ENCODE peak calls at places on chromosomes 13 and 19, in five cellular contexts. S, O, U, L and C are unnamed samples.

GRCh38 chr13:20403826-20404225 is 121.8 kb downstream of the CRYL1 start:
- DNase-seq in S (peak; percentile 19), O (no peak), U (no peak), L (no peak), C (no peak)

GRCh38 chr19:45693168-45693788 is 812 bp downstream of the QPCTL start:
- DNase-seq in S (peak; percentile 84), O (peak; percentile 89), U (peak; percentile 63), L (no peak), C (peak; percentile 60)

GRCh38 chr13:113584870-113585671 is 518 bp downstream of the TFDP1 start:
- DNase-seq in S (peak; percentile 53), O (peak; percentile 29), U (no peak), L (no peak), C (no peak)

GRCh38 chr13:37701972-37702371 is 103.4 kb upstream of the POSTN start:
- DNase-seq in S (peak; percentile 8), O (peak; percentile 96), U (peak; percentile 98), L (peak; percentile 92), C (peak; percentile 92)

GRCh38 chr13:62583466-62583865 is 1167.8 kb upstream of the PCDH20 start:
- DNase-seq in S (peak; percentile 7), O (no peak), U (no peak), L (no peak), C (no peak)

GRCh38 chr19:3576696-3577443 is 4.1 kb downstream of the HMG20B start:
- DNase-seq in S (peak; percentile 88), O (peak; percentile 88), U (peak; percentile 82), L (no peak), C (peak; percentile 75)

GRCh38 chr19:49514151-49514550 is 1.7 kb downstream of the FCGRT start:
- DNase-seq in S (no peak), O (no peak), U (no peak), L (no peak), C (no peak)

GRCh38 chr13:53075356-53076041 is 46.9 kb downstream of the OLFM4 start:
- DNase-seq in S (no peak), O (no peak), U (no peak), L (no peak), C (no peak)

GRCh38 chr19:52635786-52636570 is 2.2 kb downstream of the ZNF83 start:
- DNase-seq in S (no peak), O (peak; percentile 13), U (no peak), L (peak; percentile 46), C (no peak)

GRCh38 chr13:69946443-69946955 is 161.1 kb upstream of the ATXN8OS start:
- DNase-seq in S (no peak), O (no peak), U (no peak), L (no peak), C (no peak)

GRCh38 chr13:79018166-79018565 is 359.2 kb upstream of the OBI1 start:
- DNase-seq in S (no peak), O (no peak), U (no peak), L (no peak), C (no peak)

GRCh38 chr19:7670150-7670784 is 1.4 kb downstream of the RETN start:
- DNase-seq in S (peak; percentile 86), O (peak; percentile 39), U (peak; percentile 10), L (no peak), C (no peak)

GRCh38 chr19:1027953-1028902 is 1.8 kb downstream of the CNN2 start:
- DNase-seq in S (peak; percentile 85), O (peak; percentile 99), U (peak; percentile 92), L (peak; percentile 89), C (peak; percentile 97)

GRCh38 chr13:36841411-36841810 is 22.4 kb downstream of the RFXAP start:
- DNase-seq in S (no peak), O (peak; percentile 9), U (peak; percentile 13), L (no peak), C (no peak)

GRCh38 chr13:66864627-66865026 is 365.5 kb downstream of the PCDH9 start:
- DNase-seq in S (no peak), O (no peak), U (no peak), L (no peak), C (no peak)

GRCh38 chr19:2015611-2015950 is at the start of gene BTBD2:
- DNase-seq in S (no peak), O (peak; percentile 84), U (peak; percentile 59), L (peak; percentile 52), C (peak; percentile 91)

GRCh38 chr19:50173144-50173543 is 10.1 kb upstream of the IZUMO2 start:
- DNase-seq in S (no peak), O (no peak), U (no peak), L (no peak), C (no peak)

GRCh38 chr19:19531951-19532805 is 3.5 kb downstream of the YJEFN3 start:
- DNase-seq in S (peak; percentile 86), O (peak; percentile 88), U (peak; percentile 43), L (no peak), C (peak; percentile 45)

GRCh38 chr19:50909240-50910070 is 1.7 kb downstream of the KLK4 start:
- DNase-seq in S (peak; percentile 97), O (peak; percentile 37), U (peak; percentile 60), L (no peak), C (no peak)